ENCODE peak calls at places on chromosomes 11 and 22, in five cellular contexts. R is T-helper 1 cell, M is fibroblast of lung, O is anterior cingulate cortex, H is pancreas. Y is an unnamed sample.

GRCh38 chr11:74707182-74707581 is 24.0 kb downstream of the CHRDL2 start:
- DNase-seq in O (no peak), M (no peak), H (no peak), R (no peak), Y (no peak)

GRCh38 chr11:72807021-72807693 is 7.1 kb upstream of the ATG16L2 start:
- DNase-seq in H (no peak), R (no peak), O (no peak), M (peak; percentile 53), Y (no peak)

GRCh38 chr22:27213766-27214581 is 556.6 kb downstream of the MIAT start:
- DNase-seq in R (no peak), H (peak; percentile 11), O (no peak), M (peak; percentile 68), Y (no peak)

GRCh38 chr11:7551571-7551970 is 37.8 kb downstream of the PPFIBP2 start:
- DNase-seq in H (no peak), R (no peak), M (peak; percentile 16), O (no peak), Y (no peak)

GRCh38 chr11:116641561-116642045 is 131.2 kb downstream of the BUD13 start:
- DNase-seq in M (peak; percentile 6), R (no peak), H (peak; percentile 33), O (peak; percentile 0), Y (peak; percentile 39)

GRCh38 chr11:46377266-46377665 is 4.2 kb upstream of the MDK start:
- DNase-seq in R (no peak), M (no peak), H (no peak), O (no peak), Y (no peak)

GRCh38 chr11:43738600-43739409 is 58.3 kb downstream of the HSD17B12 start:
- DNase-seq in H (peak; percentile 14), O (no peak), R (no peak), M (peak; percentile 89), Y (no peak)

GRCh38 chr22:43262990-43263644 is 76.2 kb upstream of the TTLL12 start:
- DNase-seq in M (no peak), O (no peak), R (peak; percentile 8), H (no peak), Y (no peak)

GRCh38 chr11:19646921-19647320 is 65.7 kb upstream of the NAV2 start:
- DNase-seq in O (no peak), R (no peak), M (peak; percentile 95), H (no peak), Y (no peak)

GRCh38 chr11:66617148-66617814 is 851 bp downstream of the RBM14 start:
- DNase-seq in H (no peak), R (no peak), O (no peak), M (peak; percentile 62), Y (peak; percentile 72)

GRCh38 chr11:121426476-121427454 is 25.3 kb upstream of the SORL1 start:
- DNase-seq in R (peak; percentile 21), M (no peak), H (peak; percentile 7), O (peak; percentile 40), Y (peak; percentile 21)

GRCh38 chr22:31538815-31539214 is 42.5 kb downstream of the SFI1 start:
- DNase-seq in H (no peak), O (no peak), M (no peak), R (no peak), Y (no peak)

GRCh38 chr11:111185259-111185658 is 60.3 kb upstream of the POU2AF2 start:
- DNase-seq in H (no peak), M (no peak), O (no peak), R (no peak), Y (no peak)

GRCh38 chr22:42116848-42117424 is 13.7 kb downstream of the CYP2D6 start:
- DNase-seq in O (no peak), R (no peak), M (no peak), H (no peak), Y (no peak)

GRCh38 chr11:94400839-94401772 is at the start of gene GPR83:
- DNase-seq in H (no peak), R (no peak), O (no peak), M (peak; percentile 43), Y (no peak)

GRCh38 chr11:120183701-120184141 is 27.1 kb upstream of the OAF start:
- DNase-seq in O (no peak), R (no peak), M (no peak), H (no peak), Y (no peak)

GRCh38 chr11:72685560-72686480 is 11.6 kb upstream of the PDE2A start:
- DNase-seq in H (no peak), M (no peak), R (no peak), O (no peak), Y (no peak)

GRCh38 chr11:46534713-46535112 is 59.1 kb downstream of the AMBRA1 start:
- DNase-seq in R (no peak), M (no peak), O (no peak), H (no peak), Y (no peak)

GRCh38 chr11:125426818-125427528 is 69.1 kb downstream of the FEZ1 start:
- DNase-seq in O (no peak), H (no peak), R (no peak), M (no peak), Y (no peak)

GRCh38 chr22:19368876-19369275 is 62.7 kb downstream of the HIRA start:
- DNase-seq in O (no peak), R (no peak), H (no peak), M (no peak), Y (no peak)

GRCh38 chr11:59754494-59754858 is 700 bp upstream of the STX3 start:
- DNase-seq in M (peak; percentile 14), R (no peak), H (no peak), O (no peak), Y (peak; percentile 32)

GRCh38 chr11:87142594-87142993 is 104.9 kb downstream of the TMEM135 start:
- DNase-seq in O (no peak), R (no peak), M (no peak), H (no peak), Y (no peak)

GRCh38 chr22:30080805-30081204 is 541 bp downstream of the HORMAD2 start:
- DNase-seq in H (no peak), M (no peak), O (no peak), R (no peak), Y (no peak)

GRCh38 chr11:131745405-131745804 is 375.0 kb downstream of the NTM start:
- DNase-seq in R (no peak), M (peak; percentile 81), H (no peak), O (no peak), Y (no peak)

GRCh38 chr11:59186130-59186594 is 14.2 kb downstream of the DTX4 start:
- DNase-seq in M (no peak), R (peak; percentile 36), H (peak; percentile 72), O (peak; percentile 11), Y (no peak)

GRCh38 chr11:34151166-34151565 is 45.7 kb downstream of the NAT10 start:
- DNase-seq in R (no peak), H (no peak), O (no peak), M (no peak), Y (no peak)

GRCh38 chr11:69361466-69361865 is 67.5 kb downstream of the MYEOV start:
- DNase-seq in M (no peak), H (no peak), O (no peak), R (no peak), Y (no peak)

GRCh38 chr11:113192121-113192925 is 122.1 kb upstream of the TTC12 start:
- DNase-seq in R (no peak), H (no peak), M (peak; percentile 44), O (no peak), Y (no peak)

Y was measured in NCI-H2029.